ENCODE peak calls at places on chromosomes 11 and 22, in eight cellular contexts. O is mammary epithelial cell, H is neural progenitor cell, L is keratinocyte, T is PC-9, W is GM23338, N is PC-3, K is A673. U is an unnamed sample.

GRCh38 chr11:70099578-70100282 is 21.6 kb downstream of the ANO1 start:
- DNase-seq in O (no peak), H (no peak), L (no peak), T (no peak), W (no peak), N (no peak), K (peak; percentile 58), U (no peak)

GRCh38 chr22:26687439-26687838 is 30.1 kb downstream of the MIAT start:
- DNase-seq in O (no peak), H (no peak), L (no peak), T (no peak), W (no peak), N (no peak), K (no peak), U (no peak)

GRCh38 chr11:44680982-44681597 is 45.7 kb upstream of the TSPAN18 start:
- DNase-seq in O (peak; percentile 60), H (no peak), L (peak; percentile 32), T (no peak), W (peak; percentile 33), N (peak; percentile 26), K (no peak), U (no peak)

GRCh38 chr11:27317751-27318150 is 45.3 kb downstream of the CCDC34 start:
- DNase-seq in O (peak; percentile 53), H (no peak), L (no peak), T (no peak), W (no peak), N (peak; percentile 42), K (peak; percentile 81), U (no peak)

GRCh38 chr22:39275814-39276443 is 31.1 kb upstream of the PDGFB start:
- DNase-seq in O (no peak), H (no peak), L (no peak), T (no peak), W (no peak), N (no peak), K (no peak), U (no peak)

GRCh38 chr22:39219071-39220050 is 25.4 kb downstream of the PDGFB start:
- DNase-seq in O (no peak), H (peak; percentile 44), L (no peak), T (no peak), W (peak; percentile 59), N (no peak), K (no peak), U (no peak)

GRCh38 chr11:65419773-65420481 is 2.7 kb upstream of the NEAT1 start:
- DNase-seq in O (peak; percentile 91), H (peak; percentile 65), L (no peak), T (peak; percentile 94), W (peak; percentile 79), N (peak; percentile 91), K (peak; percentile 98), U (peak; percentile 92)

GRCh38 chr22:40593460-40594273 is 42.9 kb downstream of the MRTFA start:
- DNase-seq in O (no peak), H (no peak), L (no peak), T (no peak), W (no peak), N (no peak), K (no peak), U (no peak)

GRCh38 chr11:44110231-44110679 is 14.8 kb downstream of the EXT2 start:
- DNase-seq in O (peak; percentile 32), H (peak; percentile 64), L (no peak), T (peak; percentile 39), W (peak; percentile 62), N (peak; percentile 66), K (peak; percentile 90), U (peak; percentile 74)

GRCh38 chr11:19970944-19971343 is 189.3 kb downstream of the DBX1 start:
- DNase-seq in O (no peak), H (no peak), L (no peak), T (no peak), W (no peak), N (no peak), K (no peak), U (no peak)

GRCh38 chr22:43088616-43088978 is 594 bp downstream of the TTLL1 start:
- DNase-seq in O (no peak), H (no peak), L (no peak), T (no peak), W (no peak), N (no peak), K (no peak), U (no peak)

GRCh38 chr11:79439893-79440450 is 858 bp downstream of the TENM4 start:
- DNase-seq in O (peak; percentile 40), H (peak; percentile 74), L (no peak), T (no peak), W (peak; percentile 65), N (no peak), K (peak; percentile 26), U (no peak)

GRCh38 chr22:24772493-24773220 is 1.9 kb downstream of the PIWIL3 start:
- DNase-seq in O (peak; percentile 25), H (peak; percentile 83), L (no peak), T (no peak), W (peak; percentile 93), N (peak; percentile 50), K (peak; percentile 64), U (peak; percentile 28)

GRCh38 chr22:27996981-27997380 is 77.9 kb upstream of the PITPNB start:
- DNase-seq in O (no peak), H (no peak), L (no peak), T (no peak), W (no peak), N (no peak), K (no peak), U (no peak)

GRCh38 chr11:102304686-102305085 is 12.6 kb upstream of the BIRC3 start:
- DNase-seq in O (no peak), H (no peak), L (no peak), T (no peak), W (no peak), N (no peak), K (no peak), U (no peak)

GRCh38 chr11:82701847-82702520 is 31.7 kb downstream of the FAM181B start:
- DNase-seq in O (peak; percentile 32), H (peak; percentile 74), L (peak; percentile 4), T (no peak), W (peak; percentile 78), N (peak; percentile 81), K (peak; percentile 75), U (peak; percentile 50)

GRCh38 chr11:28026634-28027290 is 81.2 kb downstream of the KIF18A start:
- DNase-seq in O (no peak), H (no peak), L (no peak), T (no peak), W (no peak), N (no peak), K (no peak), U (no peak)

GRCh38 chr22:44682556-44683168 is 19.3 kb upstream of the PRR5 start:
- DNase-seq in O (no peak), H (no peak), L (no peak), T (no peak), W (no peak), N (no peak), K (no peak), U (no peak)

GRCh38 chr11:93393386-93393785 is 62.8 kb downstream of the DEUP1 start:
- DNase-seq in O (no peak), H (no peak), L (no peak), T (no peak), W (no peak), N (no peak), K (no peak), U (no peak)

DNA sequence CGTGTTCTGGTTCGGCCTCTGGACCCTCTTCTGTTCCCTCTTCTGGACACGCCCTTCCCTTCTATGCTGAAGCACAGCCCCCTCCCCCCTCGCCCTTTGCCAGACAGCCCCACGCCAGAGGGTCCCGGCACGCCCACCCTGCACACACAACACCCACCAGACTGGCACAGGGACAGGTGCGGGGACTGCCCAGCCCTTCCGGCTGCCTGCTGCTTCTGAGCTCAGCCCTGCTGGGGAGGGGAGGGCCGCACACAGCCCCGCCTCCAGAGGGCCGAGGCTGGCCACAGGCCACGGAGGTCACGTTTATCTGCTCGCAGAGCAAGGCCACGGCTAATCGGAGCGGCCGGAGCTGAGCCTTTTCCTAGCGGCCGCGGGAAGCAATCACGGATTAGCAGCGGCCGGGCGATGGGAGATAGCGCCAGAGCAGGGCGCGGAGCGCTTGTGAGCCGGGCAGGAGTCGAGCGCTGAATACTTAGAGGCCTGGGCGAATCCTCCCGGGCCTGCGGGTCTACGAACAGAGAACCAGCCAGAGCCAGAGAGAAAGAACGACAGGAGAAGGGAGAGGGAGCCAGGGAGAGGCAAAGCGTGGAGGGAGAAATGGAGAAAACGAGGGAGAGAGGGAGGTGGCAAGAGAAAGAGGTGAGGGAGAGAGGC is 21.5 kb downstream of the OTUB1 start:
- DNase-seq in O (no peak), H (peak; percentile 87), L (no peak), T (peak; percentile 74), W (peak; percentile 95), N (no peak), K (peak; percentile 45), U (peak; percentile 45)
- TF ChIP-seq EZH2 in O (no peak), H (peak; percentile 34), L (peak; percentile 17), T (no peak), W (peak; percentile 41), N (no peak), K (no peak), U (peak; percentile 50)

DNA sequence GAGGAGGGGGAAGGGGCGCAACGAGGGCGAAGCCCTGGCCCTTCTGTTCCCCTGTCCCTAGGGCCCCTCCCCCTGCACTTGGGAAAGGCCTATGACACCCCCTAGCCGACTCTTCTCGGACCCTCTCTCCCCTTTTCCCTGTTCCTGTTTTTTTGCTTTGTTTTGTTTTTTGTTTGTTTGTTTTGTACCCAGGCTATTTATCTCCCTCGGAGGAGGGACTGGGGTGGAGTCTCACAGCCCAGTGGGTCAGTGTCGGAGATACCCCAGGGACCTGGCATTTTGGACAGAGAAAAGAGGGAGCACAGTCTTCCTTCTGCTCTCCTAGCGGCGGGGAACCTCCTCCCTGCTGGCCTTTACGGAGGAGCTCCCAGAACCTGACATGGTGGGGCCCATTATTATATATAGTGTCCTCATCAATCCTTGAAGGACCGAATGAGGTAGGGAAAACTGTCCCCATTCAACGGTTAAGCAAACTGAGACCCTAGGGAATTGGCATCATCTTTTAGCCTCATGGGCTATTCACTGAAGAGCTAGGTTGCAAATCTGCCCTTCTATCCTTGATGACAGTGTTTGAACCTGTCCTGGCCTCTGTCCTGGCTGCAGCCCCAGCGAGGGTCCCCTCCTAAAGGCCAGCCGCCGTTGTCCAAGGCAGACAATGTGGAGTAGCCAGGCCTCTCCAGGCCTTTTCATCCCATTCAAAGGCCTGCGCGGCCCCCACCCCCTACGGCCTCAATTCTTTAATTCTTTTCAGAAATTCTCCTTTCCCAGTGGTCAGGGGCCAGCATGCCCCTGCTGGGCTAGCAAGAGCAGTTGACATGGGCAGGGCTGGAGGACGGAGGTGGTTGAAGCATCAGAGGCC is 905 bp downstream of the EMID1 start:
- DNase-seq in O (no peak), H (peak; percentile 86), L (no peak), T (no peak), W (no peak), N (no peak), K (no peak), U (no peak)
- TF ChIP-seq EZH2 in O (no peak), H (no peak), L (peak; percentile 85), T (no peak), W (no peak), N (no peak), K (no peak), U (no peak)

GRCh38 chr11:68772936-68773335 is 21.6 kb upstream of the TESMIN start:
- DNase-seq in O (no peak), H (no peak), L (no peak), T (no peak), W (no peak), N (no peak), K (no peak), U (no peak)
- TF ChIP-seq EZH2 in O (no peak), H (no peak), L (no peak), T (no peak), W (no peak), N (no peak), K (no peak), U (no peak)

GRCh38 chr11:17738350-17739207 is 4.0 kb downstream of the KCNC1 start:
- DNase-seq in O (no peak), H (peak; percentile 81), L (no peak), T (no peak), W (peak; percentile 82), N (no peak), K (no peak), U (no peak)
- TF ChIP-seq EZH2 in O (no peak), H (no peak), L (no peak), T (no peak), W (no peak), N (no peak), K (no peak), U (no peak)

U was measured in endothelial cell of umbilical vein.